ENCODE peak calls at places on chromosome 3, in five cellular contexts. One of them, this sample, is unnamed.

GRCh38 chr3:106130384-106131084 is 261.7 kb upstream of the CBLB start:
- DNase-seq in choroid plexus epithelial cell: peak; percentile 76
- DNase-seq in IMR-90: peak; percentile 87
- DNase-seq in AG10803: peak; percentile 79
- DNase-seq in GM12865: no peak
- DNase-seq in this sample: peak; percentile 89

GRCh38 chr3:13657660-13658435 is 108.9 kb downstream of the FBLN2 start:
- DNase-seq in choroid plexus epithelial cell: peak; percentile 60
- DNase-seq in IMR-90: peak; percentile 22
- DNase-seq in AG10803: peak; percentile 24
- DNase-seq in GM12865: peak; percentile 32
- DNase-seq in this sample: peak; percentile 38

GRCh38 chr3:141828487-141829284 is 47.8 kb upstream of the ATP1B3 start:
- DNase-seq in choroid plexus epithelial cell: peak; percentile 11
- DNase-seq in IMR-90: peak; percentile 3
- DNase-seq in AG10803: peak; percentile 32
- DNase-seq in GM12865: no peak
- DNase-seq in this sample: peak; percentile 55

GRCh38 chr3:87488725-87489124 is 212.3 kb upstream of the POU1F1 start:
- DNase-seq in choroid plexus epithelial cell: peak; percentile 4
- DNase-seq in IMR-90: no peak
- DNase-seq in AG10803: peak; percentile 45
- DNase-seq in GM12865: no peak
- DNase-seq in this sample: no peak

GRCh38 chr3:120637836-120638559 is 41.9 kb downstream of the NDUFB4 start:
- DNase-seq in choroid plexus epithelial cell: peak; percentile 30
- DNase-seq in IMR-90: peak; percentile 40
- DNase-seq in AG10803: peak; percentile 17
- DNase-seq in GM12865: no peak
- DNase-seq in this sample: no peak

GRCh38 chr3:99570061-99570460 is 68.3 kb upstream of the COL8A1 start:
- DNase-seq in choroid plexus epithelial cell: no peak
- DNase-seq in IMR-90: no peak
- DNase-seq in AG10803: no peak
- DNase-seq in GM12865: no peak
- DNase-seq in this sample: no peak

GRCh38 chr3:98246142-98246541 is 17.9 kb upstream of the OR5H6 start:
- DNase-seq in choroid plexus epithelial cell: no peak
- DNase-seq in IMR-90: no peak
- DNase-seq in AG10803: no peak
- DNase-seq in GM12865: no peak
- DNase-seq in this sample: no peak

GRCh38 chr3:158718490-158719170 is 13.6 kb downstream of the RARRES1 start:
- DNase-seq in choroid plexus epithelial cell: peak; percentile 97
- DNase-seq in IMR-90: peak; percentile 94
- DNase-seq in AG10803: peak; percentile 88
- DNase-seq in GM12865: no peak
- DNase-seq in this sample: peak; percentile 88

GRCh38 chr3:148036331-148036881 is 627.2 kb downstream of the ZIC1 start:
- DNase-seq in choroid plexus epithelial cell: peak; percentile 65
- DNase-seq in IMR-90: peak; percentile 36
- DNase-seq in AG10803: no peak
- DNase-seq in GM12865: no peak
- DNase-seq in this sample: peak; percentile 84

GRCh38 chr3:39892068-39892467 is 82.7 kb downstream of the MYRIP start:
- DNase-seq in choroid plexus epithelial cell: no peak
- DNase-seq in IMR-90: no peak
- DNase-seq in AG10803: no peak
- DNase-seq in GM12865: no peak
- DNase-seq in this sample: no peak

GRCh38 chr3:50156991-50157493 is 1.9 kb downstream of the SEMA3F start:
- DNase-seq in choroid plexus epithelial cell: peak; percentile 25
- DNase-seq in IMR-90: peak; percentile 40
- DNase-seq in AG10803: no peak
- DNase-seq in GM12865: no peak
- DNase-seq in this sample: peak; percentile 47

GRCh38 chr3:55620361-55621025 is 133.4 kb upstream of the WNT5A start:
- DNase-seq in choroid plexus epithelial cell: peak; percentile 79
- DNase-seq in IMR-90: peak; percentile 87
- DNase-seq in AG10803: no peak
- DNase-seq in GM12865: peak; percentile 80
- DNase-seq in this sample: no peak

GRCh38 chr3:133894334-133895207 is 1.1 kb downstream of the RAB6B start:
- DNase-seq in choroid plexus epithelial cell: no peak
- DNase-seq in IMR-90: no peak
- DNase-seq in AG10803: no peak
- DNase-seq in GM12865: no peak
- DNase-seq in this sample: no peak

GRCh38 chr3:122609798-122610559 is 32.5 kb downstream of the PARP15 start:
- DNase-seq in choroid plexus epithelial cell: peak; percentile 88
- DNase-seq in IMR-90: peak; percentile 89
- DNase-seq in AG10803: peak; percentile 78
- DNase-seq in GM12865: peak; percentile 94
- DNase-seq in this sample: peak; percentile 78

GRCh38 chr3:102174312-102174712 is 260.5 kb upstream of the ZPLD1 start:
- DNase-seq in choroid plexus epithelial cell: peak; percentile 45
- DNase-seq in IMR-90: peak; percentile 83
- DNase-seq in AG10803: no peak
- DNase-seq in GM12865: no peak
- DNase-seq in this sample: peak; percentile 61

GRCh38 chr3:66609660-66610547 is 109.1 kb upstream of the LRIG1 start:
- DNase-seq in choroid plexus epithelial cell: peak; percentile 93
- DNase-seq in IMR-90: peak; percentile 90
- DNase-seq in AG10803: peak; percentile 43
- DNase-seq in GM12865: no peak
- DNase-seq in this sample: peak; percentile 59

GRCh38 chr3:120129041-120129440 is 34.8 kb upstream of the GSK3B start:
- DNase-seq in choroid plexus epithelial cell: no peak
- DNase-seq in IMR-90: no peak
- DNase-seq in AG10803: no peak
- DNase-seq in GM12865: no peak
- DNase-seq in this sample: no peak

GRCh38 chr3:168053115-168053514 is 42.6 kb downstream of the GOLIM4 start:
- DNase-seq in choroid plexus epithelial cell: no peak
- DNase-seq in IMR-90: no peak
- DNase-seq in AG10803: peak; percentile 13
- DNase-seq in GM12865: no peak
- DNase-seq in this sample: peak; percentile 16
- TF ChIP-seq CTCF in choroid plexus epithelial cell: peak; percentile 43
- TF ChIP-seq CTCF in IMR-90: peak; percentile 43
- TF ChIP-seq CTCF in AG10803: peak; percentile 53
- TF ChIP-seq CTCF in GM12865: peak; percentile 8
- TF ChIP-seq CTCF in this sample: peak; percentile 37

GRCh38 chr3:49120438-49121135 is at the start of gene USP19:
- DNase-seq in choroid plexus epithelial cell: peak; percentile 93
- DNase-seq in IMR-90: peak; percentile 90
- DNase-seq in AG10803: peak; percentile 92
- DNase-seq in GM12865: peak; percentile 95
- DNase-seq in this sample: peak; percentile 94

GRCh38 chr3:49120096-49120437 is 556 bp downstream of the USP19 start:
- DNase-seq in choroid plexus epithelial cell: peak; percentile 15
- DNase-seq in IMR-90: peak; percentile 6
- DNase-seq in AG10803: no peak
- DNase-seq in GM12865: peak; percentile 26
- DNase-seq in this sample: no peak

GRCh38 chr3:49122022-49122421 is 1.4 kb upstream of the USP19 start:
- DNase-seq in choroid plexus epithelial cell: no peak
- DNase-seq in IMR-90: no peak
- DNase-seq in AG10803: no peak
- DNase-seq in GM12865: no peak
- DNase-seq in this sample: no peak

GRCh38 chr3:49122886-49123545 is 2.4 kb upstream of the USP19 start:
- DNase-seq in choroid plexus epithelial cell: no peak
- DNase-seq in IMR-90: no peak
- DNase-seq in AG10803: no peak
- DNase-seq in GM12865: no peak
- DNase-seq in this sample: no peak

GRCh38 chr3:49121244-49121671 is 635 bp upstream of the USP19 start:
- DNase-seq in choroid plexus epithelial cell: no peak
- DNase-seq in IMR-90: no peak
- DNase-seq in AG10803: no peak
- DNase-seq in GM12865: no peak
- DNase-seq in this sample: no peak
- H3K4me3 ChIP-seq in choroid plexus epithelial cell: peak overlapping the region; percentile 98
- H3K4me3 ChIP-seq in IMR-90: no peak overlapping the region
- H3K4me3 ChIP-seq in AG10803: peak overlapping the region; percentile 95
- H3K4me3 ChIP-seq in GM12865: peak overlapping the region; percentile 98
- H3K4me3 ChIP-seq in this sample: peak overlapping the region; percentile 75

DNA sequence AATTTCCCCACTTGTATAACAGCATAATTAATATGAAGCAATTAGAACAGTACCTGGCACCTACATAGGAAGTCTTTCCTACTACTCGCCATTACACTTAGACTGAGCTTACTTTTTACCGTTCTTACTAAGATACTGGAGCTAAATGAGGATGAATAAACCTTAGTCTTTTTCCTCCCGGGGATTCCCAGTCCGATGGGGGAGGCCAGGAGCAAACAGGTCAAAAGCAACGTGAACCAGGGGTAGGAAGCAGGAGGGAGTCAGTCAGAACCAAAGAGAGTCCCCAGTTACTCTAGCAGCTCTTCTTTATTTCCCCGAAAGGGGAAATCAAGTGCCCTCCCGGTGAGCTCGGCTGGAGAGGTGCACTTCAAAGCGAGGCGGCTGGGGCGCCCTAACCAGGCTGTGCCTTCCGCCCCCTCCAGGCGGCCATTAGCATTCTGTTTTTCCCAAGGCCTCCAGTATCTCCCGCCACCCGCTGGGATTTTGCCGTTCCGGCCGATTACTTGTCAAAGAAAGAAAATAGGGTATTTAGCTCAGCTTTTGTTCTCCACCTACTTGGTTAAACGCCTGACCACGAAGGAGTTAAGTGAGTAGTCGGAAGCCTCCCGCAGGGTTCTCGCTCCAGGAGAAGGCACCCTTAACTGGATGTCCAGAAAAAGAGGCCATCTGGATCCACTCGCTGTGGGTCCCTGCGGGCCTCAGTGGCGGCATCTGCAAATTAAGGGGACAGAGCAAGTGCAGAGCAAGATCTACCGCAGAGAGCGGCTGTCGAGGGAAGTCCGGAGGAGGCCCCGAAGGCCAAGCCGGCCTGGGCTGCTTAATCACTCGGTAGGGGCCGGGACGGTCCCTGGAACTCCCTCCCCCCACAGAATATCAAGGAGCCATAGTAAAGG is 6.3 kb upstream of the EOMES start:
- DNase-seq in choroid plexus epithelial cell: no peak
- DNase-seq in IMR-90: no peak
- DNase-seq in AG10803: no peak
- DNase-seq in GM12865: no peak
- DNase-seq in this sample: no peak
- TF ChIP-seq CTCF in choroid plexus epithelial cell: peak; percentile 36
- TF ChIP-seq CTCF in IMR-90: peak; percentile 2
- TF ChIP-seq CTCF in AG10803: no peak
- TF ChIP-seq CTCF in GM12865: no peak
- TF ChIP-seq CTCF in this sample: no peak

GRCh38 chr3:48715179-48715800 is 1.7 kb downstream of the IP6K2 start:
- DNase-seq in choroid plexus epithelial cell: peak; percentile 72
- DNase-seq in IMR-90: peak; percentile 69
- DNase-seq in AG10803: peak; percentile 62
- DNase-seq in GM12865: no peak
- DNase-seq in this sample: peak; percentile 54
- H3K4me3 ChIP-seq in choroid plexus epithelial cell: peak overlapping the region; percentile 75
- H3K4me3 ChIP-seq in IMR-90: peak overlapping the region; percentile 3
- H3K4me3 ChIP-seq in AG10803: peak overlapping the region; percentile 98
- H3K4me3 ChIP-seq in GM12865: peak overlapping the region; percentile 97
- H3K4me3 ChIP-seq in this sample: peak overlapping the region; percentile 100

DNA sequence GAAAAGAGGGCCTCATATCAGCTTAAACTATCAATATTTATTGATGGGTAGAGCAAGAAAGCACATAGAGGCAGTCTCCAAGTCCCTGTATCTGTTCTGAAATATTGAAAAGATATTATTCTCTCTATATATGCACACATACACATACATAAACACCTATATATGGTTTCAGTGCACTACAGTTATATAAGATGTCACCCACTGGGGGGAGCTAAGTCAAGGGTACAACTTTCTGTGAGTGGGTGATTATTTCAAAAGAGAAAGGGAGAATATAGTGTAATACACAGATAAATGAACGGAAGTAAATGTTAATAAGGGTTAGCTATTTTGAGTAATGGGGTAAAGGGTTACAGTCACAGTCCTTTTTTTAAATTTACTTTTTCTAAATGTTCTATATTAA is 8.8 kb downstream of the SNTN start:
- DNase-seq in choroid plexus epithelial cell: peak; percentile 35
- DNase-seq in IMR-90: no peak
- DNase-seq in AG10803: no peak
- DNase-seq in GM12865: no peak
- DNase-seq in this sample: peak; percentile 8
- TF ChIP-seq CTCF in choroid plexus epithelial cell: peak; percentile 41
- TF ChIP-seq CTCF in IMR-90: peak; percentile 36
- TF ChIP-seq CTCF in AG10803: peak; percentile 38
- TF ChIP-seq CTCF in GM12865: no peak
- TF ChIP-seq CTCF in this sample: peak; percentile 25

DNA sequence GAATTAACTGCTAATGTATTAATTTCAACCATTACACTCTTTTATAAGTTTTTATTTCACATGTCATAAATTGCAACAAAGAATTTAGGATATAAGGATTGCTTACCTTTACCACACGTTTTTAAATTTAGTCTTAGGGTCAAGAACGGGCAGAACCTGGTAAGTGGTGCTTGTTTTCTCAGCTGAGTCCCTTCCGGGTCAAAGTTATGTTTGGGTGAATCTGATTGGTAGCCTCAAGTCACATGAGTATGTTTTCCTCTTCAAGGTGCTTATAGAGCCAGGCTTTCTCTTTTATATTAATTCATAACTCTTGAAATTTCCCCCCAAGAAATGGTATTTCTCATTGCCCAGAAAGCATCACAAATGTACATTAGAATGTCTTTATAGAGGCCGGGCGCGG is 415.8 kb upstream of the ROBO2 start:
- DNase-seq in choroid plexus epithelial cell: no peak
- DNase-seq in IMR-90: no peak
- DNase-seq in AG10803: no peak
- DNase-seq in GM12865: peak; percentile 1
- DNase-seq in this sample: no peak
- H3K4me3 ChIP-seq in choroid plexus epithelial cell: no peak overlapping the region
- H3K4me3 ChIP-seq in IMR-90: no peak overlapping the region
- H3K4me3 ChIP-seq in AG10803: no peak overlapping the region
- H3K4me3 ChIP-seq in GM12865: no peak overlapping the region
- H3K4me3 ChIP-seq in this sample: no peak overlapping the region